ENCODE peak calls at places on chromosomes 11 and 22, in eight cellular contexts. V is astrocyte of the spinal cord, F is prostate gland, D is dorsolateral prefrontal cortex, N is fibroblast of lung, K is kidney epithelial cell, A is adrenal gland, P is brain microvascular endothelial cell. B is an unnamed sample.

GRCh38 chr11:45933131-45933821 is 10.8 kb downstream of the LARGE2 start:
- DNase-seq in K (no peak), N (peak; percentile 50), A (peak; percentile 15), D (no peak), F (peak; percentile 89), P (no peak), V (peak; percentile 35), B (peak; percentile 13)

GRCh38 chr11:123474994-123475393 is 44.9 kb downstream of the GRAMD1B start:
- DNase-seq in N (peak; percentile 66), V (peak; percentile 52), P (peak; percentile 23), D (no peak), A (no peak), K (no peak), F (no peak), B (peak; percentile 72)

GRCh38 chr11:74611369-74611861 is 19.0 kb downstream of the POLD3 start:
- DNase-seq in K (peak; percentile 41), V (peak; percentile 75), A (no peak), P (no peak), D (no peak), N (peak; percentile 70), F (no peak), B (peak; percentile 86)

GRCh38 chr11:11335043-11335442 is 18.0 kb downstream of the CSNK2A3 start:
- DNase-seq in A (no peak), V (no peak), P (no peak), F (no peak), K (no peak), N (no peak), D (no peak), B (no peak)

GRCh38 chr11:120021978-120022377 is 115.9 kb downstream of the TRIM29 start:
- DNase-seq in F (no peak), K (no peak), N (no peak), A (no peak), V (no peak), P (no peak), D (no peak), B (no peak)

GRCh38 chr11:111310088-111310487 is 11.7 kb downstream of the POU2AF3 start:
- DNase-seq in D (no peak), F (peak; percentile 80), K (no peak), A (no peak), P (no peak), N (no peak), V (no peak), B (no peak)

GRCh38 chr11:7204778-7205177 is 46.9 kb upstream of the SYT9 start:
- DNase-seq in A (no peak), F (no peak), V (peak; percentile 56), K (peak; percentile 39), N (peak; percentile 63), D (no peak), P (peak; percentile 74), B (peak; percentile 72)

GRCh38 chr11:64561984-64562722 is 28.9 kb upstream of the SLC22A12 start:
- DNase-seq in K (no peak), F (no peak), D (peak; percentile 7), A (no peak), P (no peak), V (no peak), N (no peak), B (no peak)

GRCh38 chr11:12642040-12642439 is 32.2 kb upstream of the TEAD1 start:
- DNase-seq in F (no peak), K (no peak), A (no peak), P (peak; percentile 20), N (peak; percentile 77), V (peak; percentile 42), D (no peak), B (peak; percentile 50)

GRCh38 chr11:33445761-33446161 is 188.6 kb downstream of the HIPK3 start:
- DNase-seq in A (no peak), F (no peak), P (peak; percentile 31), N (peak; percentile 83), K (no peak), V (peak; percentile 48), D (no peak), B (peak; percentile 21)

GRCh38 chr11:77093987-77094840 is 8.4 kb upstream of the OMP start:
- DNase-seq in A (no peak), D (no peak), V (no peak), N (no peak), P (no peak), K (no peak), F (no peak), B (no peak)

GRCh38 chr11:120565436-120566155 is 54.0 kb downstream of the GRIK4 start:
- DNase-seq in N (peak; percentile 62), V (no peak), P (no peak), F (no peak), A (no peak), D (no peak), K (no peak), B (no peak)

GRCh38 chr11:63491614-63492372 is 826 bp upstream of the PLAAT5 start:
- DNase-seq in V (no peak), A (no peak), K (no peak), P (peak; percentile 83), N (peak; percentile 84), D (no peak), F (no peak), B (peak; percentile 85)

GRCh38 chr22:42160251-42160650 is 29.6 kb upstream of the CYP2D6 start:
- DNase-seq in V (no peak), P (no peak), F (no peak), K (no peak), N (no peak), A (no peak), D (peak; percentile 11), B (no peak)

GRCh38 chr22:33051960-33052839 is 6.0 kb downstream of the SYN3 start:
- DNase-seq in D (no peak), N (no peak), F (no peak), V (no peak), P (no peak), K (no peak), A (no peak), B (peak; percentile 3)

GRCh38 chr11:118929496-118930151 is 3.9 kb upstream of the BCL9L start:
- DNase-seq in F (peak; percentile 91), N (peak; percentile 92), A (peak; percentile 87), K (no peak), V (peak; percentile 86), P (peak; percentile 75), D (peak; percentile 78), B (peak; percentile 90)

GRCh38 chr22:49567894-49568750 is 259.6 kb downstream of the BRD1 start:
- DNase-seq in K (no peak), N (no peak), P (no peak), D (no peak), A (no peak), V (no peak), F (no peak), B (no peak)

GRCh38 chr22:48088926-48089536 is 1326.6 kb downstream of the TBC1D22A start:
- DNase-seq in K (no peak), D (no peak), P (no peak), F (no peak), A (no peak), V (no peak), N (no peak), B (no peak)

GRCh38 chr11:2420502-2421225 is 20.1 kb downstream of the TSSC4 start:
- DNase-seq in A (peak; percentile 75), F (peak; percentile 47), K (peak; percentile 14), D (no peak), V (peak; percentile 59), N (peak; percentile 43), P (peak; percentile 17), B (peak; percentile 74)

GRCh38 chr22:26172389-26172990 is 3.2 kb downstream of the SEZ6L start:
- DNase-seq in K (no peak), V (peak; percentile 2), F (no peak), N (peak; percentile 9), P (peak; percentile 20), D (no peak), A (peak; percentile 39), B (peak; percentile 20)

GRCh38 chr11:133541331-133542095 is 9.2 kb upstream of the OPCML start:
- DNase-seq in A (no peak), F (no peak), N (no peak), K (no peak), V (no peak), P (no peak), D (no peak), B (no peak)
- TF ChIP-seq CTCF in A (no peak), F (no peak), N (no peak), K (no peak), V (no peak), P (no peak), D (no peak), B (no peak)

GRCh38 chr11:66859686-66860448 is 3.0 kb downstream of the LRFN4 start:
- DNase-seq in N (no peak), K (no peak), A (no peak), F (no peak), V (no peak), P (no peak), D (no peak), B (no peak)
- H3K4me3 ChIP-seq in N (no peak overlapping the region), K (no peak overlapping the region), A (no peak overlapping the region), F (no peak overlapping the region), V (no peak overlapping the region), P (no peak overlapping the region), D (no peak overlapping the region), B (no peak overlapping the region)

GRCh38 chr11:129951883-129952262 is 50.8 kb downstream of the PRDM10 start:
- DNase-seq in K (no peak), F (no peak), V (no peak), A (no peak), P (no peak), D (no peak), N (no peak), B (no peak)
- TF ChIP-seq CTCF in K (no peak), F (no peak), V (no peak), A (no peak), P (no peak), D (no peak), N (no peak), B (no peak)

DNA sequence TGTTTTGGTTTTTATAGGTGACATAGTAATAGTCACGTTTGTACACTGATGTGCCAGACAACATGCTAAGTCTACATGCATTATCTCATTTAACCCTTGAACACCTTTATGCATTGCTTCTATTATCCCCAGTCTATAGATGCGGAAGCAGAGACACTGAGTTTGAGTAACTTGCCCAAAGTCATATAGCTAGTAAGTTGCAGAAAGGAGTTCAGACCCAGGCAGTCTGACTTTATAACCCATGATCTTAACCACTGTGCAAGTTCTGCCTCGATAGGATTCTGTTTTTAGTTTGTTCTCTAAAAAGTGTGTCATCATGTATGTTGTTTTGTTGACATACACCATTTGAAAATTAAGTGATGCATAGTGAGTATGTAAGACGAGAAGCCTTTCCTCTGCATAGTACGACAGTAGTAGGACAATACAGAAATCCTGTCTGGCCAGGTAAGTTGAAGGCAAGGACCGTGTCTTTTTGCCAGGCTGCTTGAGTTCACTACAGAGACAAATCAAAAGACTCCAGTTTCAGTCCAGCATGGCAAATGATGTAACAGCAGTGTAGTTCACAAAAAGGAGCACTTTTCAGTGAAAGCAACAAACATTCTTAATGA is 3.3 kb downstream of the ZC3H12C start:
- DNase-seq in D (no peak), N (no peak), K (no peak), V (no peak), A (no peak), P (no peak), F (no peak), B (no peak)
- H3K4me3 ChIP-seq in D (no peak overlapping the region), N (no peak overlapping the region), K (no peak overlapping the region), V (no peak overlapping the region), A (no peak overlapping the region), P (no peak overlapping the region), F (no peak overlapping the region), B (no peak overlapping the region)